ENCODE peak calls at places on chromosome 16, in six cellular contexts. One of them, this sample, is unnamed.

GRCh38 chr16:82783933-82784566 is 157.3 kb downstream of the CDH13 start:
- DNase-seq in fibroblast of mammary gland: no peak
- DNase-seq in endodermal cell: no peak
- DNase-seq in heart right ventricle: no peak
- DNase-seq in cardiac fibroblast: no peak
- DNase-seq in fibroblast of the aortic adventitia: no peak
- DNase-seq in this sample: no peak

GRCh38 chr16:31708348-31708747 is 165.3 kb upstream of the ZNF267 start:
- DNase-seq in fibroblast of mammary gland: no peak
- DNase-seq in endodermal cell: no peak
- DNase-seq in heart right ventricle: no peak
- DNase-seq in cardiac fibroblast: no peak
- DNase-seq in fibroblast of the aortic adventitia: no peak
- DNase-seq in this sample: no peak

GRCh38 chr16:30473231-30474061 is 904 bp downstream of the ITGAL start:
- DNase-seq in fibroblast of mammary gland: no peak
- DNase-seq in endodermal cell: no peak
- DNase-seq in heart right ventricle: no peak
- DNase-seq in cardiac fibroblast: no peak
- DNase-seq in fibroblast of the aortic adventitia: no peak
- DNase-seq in this sample: no peak

GRCh38 chr16:53968896-53969295 is 264.9 kb downstream of the FTO start:
- DNase-seq in fibroblast of mammary gland: peak; percentile 38
- DNase-seq in endodermal cell: no peak
- DNase-seq in heart right ventricle: no peak
- DNase-seq in cardiac fibroblast: peak; percentile 14
- DNase-seq in fibroblast of the aortic adventitia: peak; percentile 41
- DNase-seq in this sample: peak; percentile 11

GRCh38 chr16:578870-579405 is 9.2 kb downstream of the PIGQ start:
- DNase-seq in fibroblast of mammary gland: peak; percentile 76
- DNase-seq in endodermal cell: peak; percentile 92
- DNase-seq in heart right ventricle: peak; percentile 57
- DNase-seq in cardiac fibroblast: peak; percentile 88
- DNase-seq in fibroblast of the aortic adventitia: peak; percentile 72
- DNase-seq in this sample: peak; percentile 83

GRCh38 chr16:21222495-21223337 is 10.8 kb upstream of the ANKS4B start:
- DNase-seq in fibroblast of mammary gland: no peak
- DNase-seq in endodermal cell: no peak
- DNase-seq in heart right ventricle: no peak
- DNase-seq in cardiac fibroblast: no peak
- DNase-seq in fibroblast of the aortic adventitia: no peak
- DNase-seq in this sample: no peak

GRCh38 chr16:19245326-19245925 is 40.1 kb upstream of the CLEC19A start:
- DNase-seq in fibroblast of mammary gland: no peak
- DNase-seq in endodermal cell: no peak
- DNase-seq in heart right ventricle: no peak
- DNase-seq in cardiac fibroblast: no peak
- DNase-seq in fibroblast of the aortic adventitia: no peak
- DNase-seq in this sample: no peak

GRCh38 chr16:84851192-84852127 is 31.7 kb downstream of the CRISPLD2 start:
- DNase-seq in fibroblast of mammary gland: peak; percentile 97
- DNase-seq in endodermal cell: no peak
- DNase-seq in heart right ventricle: no peak
- DNase-seq in cardiac fibroblast: peak; percentile 79
- DNase-seq in fibroblast of the aortic adventitia: peak; percentile 77
- DNase-seq in this sample: peak; percentile 87

GRCh38 chr16:13919683-13920509 is at the start of gene ERCC4:
- DNase-seq in fibroblast of mammary gland: peak; percentile 99
- DNase-seq in endodermal cell: peak; percentile 100
- DNase-seq in heart right ventricle: peak; percentile 100
- DNase-seq in cardiac fibroblast: peak; percentile 99
- DNase-seq in fibroblast of the aortic adventitia: peak; percentile 99
- DNase-seq in this sample: peak; percentile 100

GRCh38 chr16:54477766-54478165 is 191.2 kb upstream of the IRX3 start:
- DNase-seq in fibroblast of mammary gland: no peak
- DNase-seq in endodermal cell: no peak
- DNase-seq in heart right ventricle: no peak
- DNase-seq in cardiac fibroblast: no peak
- DNase-seq in fibroblast of the aortic adventitia: no peak
- DNase-seq in this sample: no peak

GRCh38 chr16:30478766-30479478 is 6.4 kb downstream of the ITGAL start:
- DNase-seq in fibroblast of mammary gland: no peak
- DNase-seq in endodermal cell: no peak
- DNase-seq in heart right ventricle: no peak
- DNase-seq in cardiac fibroblast: no peak
- DNase-seq in fibroblast of the aortic adventitia: no peak
- DNase-seq in this sample: no peak

GRCh38 chr16:12262454-12263180 is 286.1 kb downstream of the SNX29 start:
- DNase-seq in fibroblast of mammary gland: peak; percentile 11
- DNase-seq in endodermal cell: no peak
- DNase-seq in heart right ventricle: no peak
- DNase-seq in cardiac fibroblast: no peak
- DNase-seq in fibroblast of the aortic adventitia: no peak
- DNase-seq in this sample: no peak

GRCh38 chr16:4915226-4915761 is 21.7 kb downstream of the PPL start:
- DNase-seq in fibroblast of mammary gland: peak; percentile 95
- DNase-seq in endodermal cell: no peak
- DNase-seq in heart right ventricle: no peak
- DNase-seq in cardiac fibroblast: peak; percentile 47
- DNase-seq in fibroblast of the aortic adventitia: peak; percentile 72
- DNase-seq in this sample: peak; percentile 88

GRCh38 chr16:85169333-85170065 is 57.2 kb upstream of the CIBAR2 start:
- DNase-seq in fibroblast of mammary gland: no peak
- DNase-seq in endodermal cell: peak; percentile 74
- DNase-seq in heart right ventricle: no peak
- DNase-seq in cardiac fibroblast: peak; percentile 44
- DNase-seq in fibroblast of the aortic adventitia: peak; percentile 34
- DNase-seq in this sample: peak; percentile 47

GRCh38 chr16:74083582-74083981 is 213.0 kb upstream of the PSMD7 start:
- DNase-seq in fibroblast of mammary gland: no peak
- DNase-seq in endodermal cell: no peak
- DNase-seq in heart right ventricle: no peak
- DNase-seq in cardiac fibroblast: no peak
- DNase-seq in fibroblast of the aortic adventitia: no peak
- DNase-seq in this sample: no peak

GRCh38 chr16:9817586-9817985 is 364.6 kb downstream of the GRIN2A start:
- DNase-seq in fibroblast of mammary gland: no peak
- DNase-seq in endodermal cell: no peak
- DNase-seq in heart right ventricle: no peak
- DNase-seq in cardiac fibroblast: no peak
- DNase-seq in fibroblast of the aortic adventitia: no peak
- DNase-seq in this sample: no peak

GRCh38 chr16:5432166-5432565 is 334.6 kb upstream of the EEF2KMT start:
- DNase-seq in fibroblast of mammary gland: no peak
- DNase-seq in endodermal cell: no peak
- DNase-seq in heart right ventricle: no peak
- DNase-seq in cardiac fibroblast: no peak
- DNase-seq in fibroblast of the aortic adventitia: no peak
- DNase-seq in this sample: no peak

GRCh38 chr16:15811778-15812750 is 44.8 kb downstream of the MYH11 start:
- DNase-seq in fibroblast of mammary gland: peak; percentile 48
- DNase-seq in endodermal cell: peak; percentile 66
- DNase-seq in heart right ventricle: peak; percentile 44
- DNase-seq in cardiac fibroblast: peak; percentile 89
- DNase-seq in fibroblast of the aortic adventitia: peak; percentile 95
- DNase-seq in this sample: peak; percentile 95

GRCh38 chr16:1090620-1091587 is 5.1 kb downstream of the C1QTNF8 start:
- DNase-seq in fibroblast of mammary gland: no peak
- DNase-seq in endodermal cell: no peak
- DNase-seq in heart right ventricle: peak; percentile 40
- DNase-seq in cardiac fibroblast: no peak
- DNase-seq in fibroblast of the aortic adventitia: no peak
- DNase-seq in this sample: no peak

GRCh38 chr16:55559233-55559632 is 7.3 kb upstream of the CAPNS2 start:
- DNase-seq in fibroblast of mammary gland: peak; percentile 17
- DNase-seq in endodermal cell: no peak
- DNase-seq in heart right ventricle: no peak
- DNase-seq in cardiac fibroblast: peak; percentile 65
- DNase-seq in fibroblast of the aortic adventitia: peak; percentile 80
- DNase-seq in this sample: peak; percentile 44

GRCh38 chr16:57041182-57042156 is 50.9 kb upstream of the CPNE2 start:
- DNase-seq in fibroblast of mammary gland: no peak
- DNase-seq in endodermal cell: no peak
- DNase-seq in heart right ventricle: no peak
- DNase-seq in cardiac fibroblast: no peak
- DNase-seq in fibroblast of the aortic adventitia: no peak
- DNase-seq in this sample: no peak

GRCh38 chr16:24988593-24989338 is 26.4 kb downstream of the ARHGAP17 start:
- DNase-seq in fibroblast of mammary gland: peak; percentile 76
- DNase-seq in endodermal cell: no peak
- DNase-seq in heart right ventricle: peak; percentile 59
- DNase-seq in cardiac fibroblast: peak; percentile 81
- DNase-seq in fibroblast of the aortic adventitia: peak; percentile 90
- DNase-seq in this sample: no peak

GRCh38 chr16:11852092-11852809 is 909 bp upstream of the RSL1D1 start:
- DNase-seq in fibroblast of mammary gland: peak; percentile 47
- DNase-seq in endodermal cell: no peak
- DNase-seq in heart right ventricle: no peak
- DNase-seq in cardiac fibroblast: peak; percentile 34
- DNase-seq in fibroblast of the aortic adventitia: no peak
- DNase-seq in this sample: peak; percentile 15

GRCh38 chr16:5449901-5450300 is 352.3 kb upstream of the EEF2KMT start:
- DNase-seq in fibroblast of mammary gland: no peak
- DNase-seq in endodermal cell: no peak
- DNase-seq in heart right ventricle: no peak
- DNase-seq in cardiac fibroblast: no peak
- DNase-seq in fibroblast of the aortic adventitia: no peak
- DNase-seq in this sample: no peak

GRCh38 chr16:78198299-78198698 is 98.8 kb downstream of the WWOX start:
- DNase-seq in fibroblast of mammary gland: no peak
- DNase-seq in endodermal cell: no peak
- DNase-seq in heart right ventricle: no peak
- DNase-seq in cardiac fibroblast: no peak
- DNase-seq in fibroblast of the aortic adventitia: no peak
- DNase-seq in this sample: no peak

GRCh38 chr16:89711601-89712475 is 8.9 kb downstream of the VPS9D1 start:
- DNase-seq in fibroblast of mammary gland: peak; percentile 66
- DNase-seq in endodermal cell: peak; percentile 91
- DNase-seq in heart right ventricle: no peak
- DNase-seq in cardiac fibroblast: peak; percentile 76
- DNase-seq in fibroblast of the aortic adventitia: peak; percentile 37
- DNase-seq in this sample: peak; percentile 90

GRCh38 chr16:31478956-31479355 is 4.0 kb upstream of the SLC5A2 start:
- DNase-seq in fibroblast of mammary gland: no peak
- DNase-seq in endodermal cell: no peak
- DNase-seq in heart right ventricle: no peak
- DNase-seq in cardiac fibroblast: no peak
- DNase-seq in fibroblast of the aortic adventitia: no peak
- DNase-seq in this sample: no peak

GRCh38 chr16:30052671-30053372 is 12.7 kb upstream of the ALDOA start:
- DNase-seq in fibroblast of mammary gland: peak; percentile 89
- DNase-seq in endodermal cell: peak; percentile 96
- DNase-seq in heart right ventricle: peak; percentile 96
- DNase-seq in cardiac fibroblast: peak; percentile 95
- DNase-seq in fibroblast of the aortic adventitia: peak; percentile 90
- DNase-seq in this sample: peak; percentile 97

GRCh38 chr16:88649924-88650748 is 717 bp downstream of the CYBA start:
- DNase-seq in fibroblast of mammary gland: no peak
- DNase-seq in endodermal cell: peak; percentile 77
- DNase-seq in heart right ventricle: no peak
- DNase-seq in cardiac fibroblast: no peak
- DNase-seq in fibroblast of the aortic adventitia: no peak
- DNase-seq in this sample: peak; percentile 71

GRCh38 chr16:67249762-67250327 is 1.1 kb downstream of the SLC9A5 start:
- DNase-seq in fibroblast of mammary gland: no peak
- DNase-seq in endodermal cell: no peak
- DNase-seq in heart right ventricle: no peak
- DNase-seq in cardiac fibroblast: no peak
- DNase-seq in fibroblast of the aortic adventitia: no peak
- DNase-seq in this sample: no peak

GRCh38 chr16:67249178-67249759 is 490 bp downstream of the SLC9A5 start:
- DNase-seq in fibroblast of mammary gland: no peak
- DNase-seq in endodermal cell: no peak
- DNase-seq in heart right ventricle: no peak
- DNase-seq in cardiac fibroblast: no peak
- DNase-seq in fibroblast of the aortic adventitia: no peak
- DNase-seq in this sample: peak; percentile 51

GRCh38 chr16:67247698-67248400 is 568 bp upstream of the FHOD1 start:
- DNase-seq in fibroblast of mammary gland: no peak
- DNase-seq in endodermal cell: no peak
- DNase-seq in heart right ventricle: no peak
- DNase-seq in cardiac fibroblast: no peak
- DNase-seq in fibroblast of the aortic adventitia: no peak
- DNase-seq in this sample: no peak

GRCh38 chr16:67246945-67247697 is at the start of gene FHOD1:
- DNase-seq in fibroblast of mammary gland: peak; percentile 93
- DNase-seq in endodermal cell: peak; percentile 99
- DNase-seq in heart right ventricle: peak; percentile 98
- DNase-seq in cardiac fibroblast: peak; percentile 96
- DNase-seq in fibroblast of the aortic adventitia: peak; percentile 92
- DNase-seq in this sample: peak; percentile 98

GRCh38 chr16:67248401-67249177 is at the start of gene SLC9A5:
- DNase-seq in fibroblast of mammary gland: no peak
- DNase-seq in endodermal cell: peak; percentile 81
- DNase-seq in heart right ventricle: no peak
- DNase-seq in cardiac fibroblast: no peak
- DNase-seq in fibroblast of the aortic adventitia: no peak
- DNase-seq in this sample: no peak
- TF ChIP-seq CTCF in fibroblast of mammary gland: no peak
- TF ChIP-seq CTCF in endodermal cell: peak; percentile 54
- TF ChIP-seq CTCF in heart right ventricle: no peak
- TF ChIP-seq CTCF in cardiac fibroblast: no peak
- TF ChIP-seq CTCF in fibroblast of the aortic adventitia: no peak
- TF ChIP-seq CTCF in this sample: no peak

GRCh38 chr16:58464047-58464915 is 35.7 kb upstream of the NDRG4 start:
- DNase-seq in fibroblast of mammary gland: no peak
- DNase-seq in endodermal cell: peak; percentile 79
- DNase-seq in heart right ventricle: peak; percentile 62
- DNase-seq in cardiac fibroblast: no peak
- DNase-seq in fibroblast of the aortic adventitia: no peak
- DNase-seq in this sample: no peak
- H3K4me3 ChIP-seq in fibroblast of mammary gland: no peak overlapping the region
- H3K4me3 ChIP-seq in endodermal cell: peak overlapping the region; percentile 89
- H3K4me3 ChIP-seq in heart right ventricle: peak overlapping the region; percentile 69
- H3K4me3 ChIP-seq in cardiac fibroblast: no peak overlapping the region
- H3K4me3 ChIP-seq in fibroblast of the aortic adventitia: peak overlapping the region; percentile 47
- H3K4me3 ChIP-seq in this sample: no peak overlapping the region

DNA sequence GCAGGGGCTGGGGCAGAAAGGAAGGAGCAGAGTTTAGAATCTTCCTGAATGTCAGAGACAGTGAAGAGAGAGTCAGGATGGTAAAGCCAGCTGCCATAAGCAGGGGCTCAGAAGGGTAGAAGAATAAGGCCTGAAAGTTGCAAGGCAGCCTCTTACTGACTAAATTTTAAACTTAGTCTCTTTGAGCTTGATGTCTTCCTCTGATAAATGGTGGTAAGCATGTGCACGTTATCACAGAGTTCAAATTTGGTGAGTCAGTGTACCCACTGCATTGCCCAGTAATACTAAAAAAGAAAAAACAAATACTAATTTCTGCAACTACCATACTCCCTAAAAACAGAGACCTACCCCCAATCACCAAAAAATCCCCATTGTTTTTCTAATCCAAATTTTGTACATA is 45.2 kb downstream of the SIAH1 start:
- DNase-seq in fibroblast of mammary gland: no peak
- DNase-seq in endodermal cell: no peak
- DNase-seq in heart right ventricle: no peak
- DNase-seq in cardiac fibroblast: no peak
- DNase-seq in fibroblast of the aortic adventitia: no peak
- DNase-seq in this sample: no peak
- TF ChIP-seq CTCF in fibroblast of mammary gland: no peak
- TF ChIP-seq CTCF in endodermal cell: no peak
- TF ChIP-seq CTCF in heart right ventricle: no peak
- TF ChIP-seq CTCF in cardiac fibroblast: no peak
- TF ChIP-seq CTCF in fibroblast of the aortic adventitia: no peak
- TF ChIP-seq CTCF in this sample: no peak

GRCh38 chr16:22299036-22299435 is 1.8 kb downstream of the POLR3E start:
- DNase-seq in fibroblast of mammary gland: no peak
- DNase-seq in endodermal cell: no peak
- DNase-seq in heart right ventricle: no peak
- DNase-seq in cardiac fibroblast: no peak
- DNase-seq in fibroblast of the aortic adventitia: no peak
- DNase-seq in this sample: no peak
- H3K4me3 ChIP-seq in fibroblast of mammary gland: no peak overlapping the region
- H3K4me3 ChIP-seq in endodermal cell: peak overlapping the region; percentile 96
- H3K4me3 ChIP-seq in heart right ventricle: peak overlapping the region; percentile 99
- H3K4me3 ChIP-seq in cardiac fibroblast: no peak overlapping the region
- H3K4me3 ChIP-seq in fibroblast of the aortic adventitia: no peak overlapping the region
- H3K4me3 ChIP-seq in this sample: no peak overlapping the region

This sample was measured in foreskin fibroblast.